ENCODE peak calls at places on chromosomes 4 and X, in ten cellular contexts. V is uterus, K is activated T-cell treated with anti-CD3 and anti-CD28 coated beads for 1 hour, G is OCI-M1, D is aorta, T is right lobe of liver, J is RPMI7951, A is HuH-7.5, N is GM13977, I is iPS-NIHi11. S is an unnamed sample.

GRCh38 chrX:11609109-11609508 is 56.6 kb downstream of the ARHGAP6 start:
- DNase-seq in J (no peak), V (no peak), N (no peak), T (no peak), K (no peak), G (no peak), A (no peak), D (no peak), I (no peak), S (no peak)

GRCh38 chrX:148043456-148043855 is 62.3 kb downstream of the FMR1NB start:
- DNase-seq in J (peak), N (no peak), I (no peak), K (no peak), D (no peak), A (no peak), G (no peak), V (no peak), T (no peak), S (no peak)

GRCh38 chrX:40471965-40472648 is 108.7 kb upstream of the ATP6AP2 start:
- DNase-seq in N (peak), D (no peak), G (no peak), I (peak), A (no peak), J (peak), T (no peak), K (peak), V (peak), S (peak)

GRCh38 chr4:43990968-43991367 is 457.6 kb downstream of the KCTD8 start:
- DNase-seq in A (no peak), D (no peak), I (no peak), T (no peak), K (no peak), G (no peak), V (no peak), N (no peak), J (no peak), S (no peak)

GRCh38 chr4:83489711-83490326 is 4.9 kb upstream of the ABRAXAS1 start:
- DNase-seq in K (no peak), D (no peak), G (peak), N (no peak), A (no peak), T (no peak), J (no peak), V (no peak), I (no peak), S (no peak)

GRCh38 chr4:7535094-7535493 is 100.4 kb upstream of the PSAPL1 start:
- DNase-seq in J (no peak), K (no peak), T (no peak), A (no peak), G (no peak), I (no peak), N (no peak), D (no peak), V (no peak), S (no peak)

GRCh38 chr4:78174931-78175330 is 117.8 kb downstream of the FRAS1 start:
- DNase-seq in J (no peak), A (no peak), N (no peak), G (no peak), V (no peak), K (no peak), T (no peak), D (no peak), I (no peak), S (no peak)

GRCh38 chr4:176383273-176384077 is 63.7 kb downstream of the SPCS3 start:
- DNase-seq in N (no peak), A (no peak), J (peak), D (no peak), G (no peak), I (no peak), V (no peak), K (no peak), T (no peak), S (no peak)

GRCh38 chr4:168942985-168943384 is 67.1 kb downstream of the CBR4 start:
- DNase-seq in J (peak), K (no peak), N (no peak), V (no peak), T (no peak), D (no peak), I (peak), A (no peak), G (peak), S (no peak)

GRCh38 chrX:57906790-57907189 is 3.5 kb downstream of the ZXDA start:
- DNase-seq in G (peak), D (no peak), J (peak), A (no peak), T (no peak), K (no peak), I (no peak), N (no peak), V (no peak), S (no peak)

GRCh38 chrX:16931371-16931770 is 15.1 kb upstream of the REPS2 start:
- DNase-seq in D (no peak), A (no peak), J (no peak), I (no peak), N (no peak), T (no peak), V (no peak), G (peak), K (no peak), S (no peak)

GRCh38 chrX:107599371-107599970 is 28.8 kb upstream of the PRPS1 start:
- DNase-seq in A (no peak), V (no peak), T (no peak), K (no peak), J (no peak), N (peak), I (peak), D (peak), G (no peak), S (no peak)